ENCODE peak calls at places on chromosomes 13 and 19, in eight cellular contexts. One of them, this sample, is unnamed.

GRCh38 chr19:16518483-16519229 is 22.5 kb downstream of the C19orf44 start:
- DNase-seq in GDM1: no peak
- DNase-seq in activated effector memory CD4-positive, alpha-beta T cell treated with anti-CD3 and anti-CD28 coated beads, Interleukin-2, amount 50 U/mL, for 16 hours: no peak
- DNase-seq in myocyte: no peak
- DNase-seq in DMS153: no peak
- DNase-seq in NCI-H146: no peak
- DNase-seq in CD14-positive monocyte: no peak
- DNase-seq in neural progenitor cell: no peak
- DNase-seq in this sample: no peak

GRCh38 chr13:32153056-32153455 is 121.5 kb downstream of the FRY start:
- DNase-seq in GDM1: no peak
- DNase-seq in activated effector memory CD4-positive, alpha-beta T cell treated with anti-CD3 and anti-CD28 coated beads, Interleukin-2, amount 50 U/mL, for 16 hours: no peak
- DNase-seq in myocyte: no peak
- DNase-seq in DMS153: no peak
- DNase-seq in NCI-H146: no peak
- DNase-seq in CD14-positive monocyte: no peak
- DNase-seq in neural progenitor cell: no peak
- DNase-seq in this sample: no peak

GRCh38 chr19:19062454-19063182 is 1.2 kb upstream of the SLC25A42 start:
- DNase-seq in GDM1: no peak
- DNase-seq in activated effector memory CD4-positive, alpha-beta T cell treated with anti-CD3 and anti-CD28 coated beads, Interleukin-2, amount 50 U/mL, for 16 hours: no peak
- DNase-seq in myocyte: peak
- DNase-seq in DMS153: no peak
- DNase-seq in NCI-H146: no peak
- DNase-seq in CD14-positive monocyte: no peak
- DNase-seq in neural progenitor cell: no peak
- DNase-seq in this sample: no peak

GRCh38 chr13:75467009-75467728 is 14.8 kb downstream of the TBC1D4 start:
- DNase-seq in GDM1: no peak
- DNase-seq in activated effector memory CD4-positive, alpha-beta T cell treated with anti-CD3 and anti-CD28 coated beads, Interleukin-2, amount 50 U/mL, for 16 hours: no peak
- DNase-seq in myocyte: no peak
- DNase-seq in DMS153: peak
- DNase-seq in NCI-H146: no peak
- DNase-seq in CD14-positive monocyte: no peak
- DNase-seq in neural progenitor cell: no peak
- DNase-seq in this sample: no peak

GRCh38 chr13:48233886-48234488 is 981 bp downstream of the ITM2B start:
- DNase-seq in GDM1: no peak
- DNase-seq in activated effector memory CD4-positive, alpha-beta T cell treated with anti-CD3 and anti-CD28 coated beads, Interleukin-2, amount 50 U/mL, for 16 hours: no peak
- DNase-seq in myocyte: no peak
- DNase-seq in DMS153: no peak
- DNase-seq in NCI-H146: peak
- DNase-seq in CD14-positive monocyte: no peak
- DNase-seq in neural progenitor cell: peak
- DNase-seq in this sample: no peak

GRCh38 chr13:111480503-111480902 is 160.1 kb downstream of the TEX29 start:
- DNase-seq in GDM1: no peak
- DNase-seq in activated effector memory CD4-positive, alpha-beta T cell treated with anti-CD3 and anti-CD28 coated beads, Interleukin-2, amount 50 U/mL, for 16 hours: no peak
- DNase-seq in myocyte: no peak
- DNase-seq in DMS153: no peak
- DNase-seq in NCI-H146: peak
- DNase-seq in CD14-positive monocyte: no peak
- DNase-seq in neural progenitor cell: no peak
- DNase-seq in this sample: no peak

GRCh38 chr13:113840541-113841354 is 23.1 kb downstream of the GAS6 start:
- DNase-seq in GDM1: no peak
- DNase-seq in activated effector memory CD4-positive, alpha-beta T cell treated with anti-CD3 and anti-CD28 coated beads, Interleukin-2, amount 50 U/mL, for 16 hours: no peak
- DNase-seq in myocyte: peak
- DNase-seq in DMS153: no peak
- DNase-seq in NCI-H146: no peak
- DNase-seq in CD14-positive monocyte: no peak
- DNase-seq in neural progenitor cell: no peak
- DNase-seq in this sample: no peak

GRCh38 chr19:32816555-32817099 is 52.9 kb downstream of the SLC7A9 start:
- DNase-seq in GDM1: no peak
- DNase-seq in activated effector memory CD4-positive, alpha-beta T cell treated with anti-CD3 and anti-CD28 coated beads, Interleukin-2, amount 50 U/mL, for 16 hours: no peak
- DNase-seq in myocyte: no peak
- DNase-seq in DMS153: no peak
- DNase-seq in NCI-H146: no peak
- DNase-seq in CD14-positive monocyte: no peak
- DNase-seq in neural progenitor cell: no peak
- DNase-seq in this sample: no peak

GRCh38 chr19:925912-926594 is at the start of gene ARID3A:
- DNase-seq in GDM1: peak
- DNase-seq in activated effector memory CD4-positive, alpha-beta T cell treated with anti-CD3 and anti-CD28 coated beads, Interleukin-2, amount 50 U/mL, for 16 hours: no peak
- DNase-seq in myocyte: no peak
- DNase-seq in DMS153: no peak
- DNase-seq in NCI-H146: peak
- DNase-seq in CD14-positive monocyte: peak
- DNase-seq in neural progenitor cell: peak
- DNase-seq in this sample: no peak

GRCh38 chr19:15779756-15780476 is 7.5 kb upstream of the OR10H5 start:
- DNase-seq in GDM1: no peak
- DNase-seq in activated effector memory CD4-positive, alpha-beta T cell treated with anti-CD3 and anti-CD28 coated beads, Interleukin-2, amount 50 U/mL, for 16 hours: peak
- DNase-seq in myocyte: no peak
- DNase-seq in DMS153: peak
- DNase-seq in NCI-H146: no peak
- DNase-seq in CD14-positive monocyte: no peak
- DNase-seq in neural progenitor cell: no peak
- DNase-seq in this sample: no peak

GRCh38 chr19:29837448-29837961 is 25.7 kb downstream of the CCNE1 start:
- DNase-seq in GDM1: no peak
- DNase-seq in activated effector memory CD4-positive, alpha-beta T cell treated with anti-CD3 and anti-CD28 coated beads, Interleukin-2, amount 50 U/mL, for 16 hours: peak
- DNase-seq in myocyte: no peak
- DNase-seq in DMS153: no peak
- DNase-seq in NCI-H146: no peak
- DNase-seq in CD14-positive monocyte: no peak
- DNase-seq in neural progenitor cell: no peak
- DNase-seq in this sample: no peak

GRCh38 chr13:23460309-23460708 is 26.8 kb upstream of the SACS start:
- DNase-seq in GDM1: peak
- DNase-seq in activated effector memory CD4-positive, alpha-beta T cell treated with anti-CD3 and anti-CD28 coated beads, Interleukin-2, amount 50 U/mL, for 16 hours: no peak
- DNase-seq in myocyte: no peak
- DNase-seq in DMS153: no peak
- DNase-seq in NCI-H146: no peak
- DNase-seq in CD14-positive monocyte: no peak
- DNase-seq in neural progenitor cell: no peak
- DNase-seq in this sample: peak

GRCh38 chr13:106507560-106508274 is 27.7 kb downstream of the EFNB2 start:
- DNase-seq in GDM1: no peak
- DNase-seq in activated effector memory CD4-positive, alpha-beta T cell treated with anti-CD3 and anti-CD28 coated beads, Interleukin-2, amount 50 U/mL, for 16 hours: no peak
- DNase-seq in myocyte: peak
- DNase-seq in DMS153: no peak
- DNase-seq in NCI-H146: no peak
- DNase-seq in CD14-positive monocyte: no peak
- DNase-seq in neural progenitor cell: peak
- DNase-seq in this sample: peak

GRCh38 chr19:29448046-29448445 is 77.7 kb upstream of the VSTM2B start:
- DNase-seq in GDM1: no peak
- DNase-seq in activated effector memory CD4-positive, alpha-beta T cell treated with anti-CD3 and anti-CD28 coated beads, Interleukin-2, amount 50 U/mL, for 16 hours: no peak
- DNase-seq in myocyte: no peak
- DNase-seq in DMS153: no peak
- DNase-seq in NCI-H146: no peak
- DNase-seq in CD14-positive monocyte: no peak
- DNase-seq in neural progenitor cell: no peak
- DNase-seq in this sample: no peak

GRCh38 chr13:50124536-50125305 is 109.5 kb downstream of the KCNRG start:
- DNase-seq in GDM1: no peak
- DNase-seq in activated effector memory CD4-positive, alpha-beta T cell treated with anti-CD3 and anti-CD28 coated beads, Interleukin-2, amount 50 U/mL, for 16 hours: peak
- DNase-seq in myocyte: no peak
- DNase-seq in DMS153: peak
- DNase-seq in NCI-H146: peak
- DNase-seq in CD14-positive monocyte: peak
- DNase-seq in neural progenitor cell: peak
- DNase-seq in this sample: no peak